ENCODE peak calls at places on chromosome 14, in five cellular contexts. N is lower lobe of right lung; V is CD8-positive, alpha-beta T cell; Y is thyroid gland; E is IMR-90. I is an unnamed sample.

GRCh38 chr14:42703501-42703900 is 1096.8 kb downstream of the LRFN5 start:
- DNase-seq in N (no peak), V (no peak), Y (no peak), E (no peak), I (no peak)

GRCh38 chr14:53432378-53432802 is 279.3 kb upstream of the DDHD1 start:
- DNase-seq in N (no peak), V (no peak), Y (peak), E (peak), I (peak)

GRCh38 chr14:81245771-81246170 is 25.0 kb upstream of the GTF2A1 start:
- DNase-seq in N (no peak), V (no peak), Y (no peak), E (no peak), I (no peak)

GRCh38 chr14:71466251-71466650 is 466.0 kb upstream of the RGS6 start:
- DNase-seq in N (no peak), V (no peak), Y (no peak), E (no peak), I (no peak)

GRCh38 chr14:77883479-77884238 is 83.8 kb downstream of the ADCK1 start:
- DNase-seq in N (no peak), V (no peak), Y (peak), E (no peak), I (no peak)

GRCh38 chr14:20714593-20715250 is 26.2 kb downstream of the ANG start:
- DNase-seq in N (peak), V (no peak), Y (peak), E (peak), I (no peak)

GRCh38 chr14:34693228-34693939 is 21.0 kb downstream of the CFL2 start:
- DNase-seq in N (peak), V (no peak), Y (peak), E (no peak), I (peak)

GRCh38 chr14:105852378-105853088 is 326.1 kb downstream of the TMEM121 start:
- DNase-seq in N (peak), V (no peak), Y (no peak), E (no peak), I (no peak)

GRCh38 chr14:22492601-22493000 is 96.4 kb downstream of the DAD1 start:
- DNase-seq in N (no peak), V (no peak), Y (no peak), E (no peak), I (no peak)

GRCh38 chr14:51444381-51445000 is 204.4 kb downstream of the TMX1 start:
- DNase-seq in N (no peak), V (no peak), Y (no peak), E (no peak), I (no peak)

GRCh38 chr14:52091913-52092312 is 23.1 kb upstream of the NID2 start:
- DNase-seq in N (no peak), V (no peak), Y (no peak), E (no peak), I (no peak)

GRCh38 chr14:23577004-23577681 is 1.4 kb downstream of the JPH4 start:
- DNase-seq in N (no peak), V (no peak), Y (peak), E (no peak), I (peak)
- H3K4me3 ChIP-seq in N (peak), V (peak), Y (no peak), E (no peak), I (peak)

DNA sequence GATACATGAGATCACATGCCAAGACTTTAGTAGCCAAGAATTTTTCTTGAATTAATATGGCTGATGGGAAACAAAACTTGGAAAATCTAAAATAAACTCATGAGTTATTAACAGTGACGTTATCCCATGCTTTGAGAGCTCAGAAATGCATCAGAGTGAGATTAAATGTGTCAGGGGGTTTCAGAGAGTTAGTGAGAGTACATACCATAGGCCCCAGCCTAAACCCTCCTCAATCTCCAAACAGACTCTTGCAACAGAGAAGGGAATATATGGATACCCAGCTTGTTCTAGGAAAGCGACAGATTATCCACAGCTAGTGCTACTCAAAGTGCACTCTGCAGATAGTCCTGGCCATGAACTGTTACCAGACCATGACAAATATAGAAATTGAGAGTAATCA is 19.3 kb downstream of the SLC35F4 start:
- DNase-seq in N (no peak), V (no peak), Y (no peak), E (no peak), I (no peak)
- H3K27ac ChIP-seq in N (no peak), V (no peak), Y (peak), E (no peak), I (no peak)

GRCh38 chr14:92651106-92651792 is 97.2 kb downstream of the LGMN start:
- DNase-seq in N (peak), V (peak), Y (no peak), E (no peak), I (no peak)

GRCh38 chr14:92653162-92653651 is 95.2 kb downstream of the LGMN start:
- DNase-seq in N (peak), V (no peak), Y (no peak), E (no peak), I (no peak)

GRCh38 chr14:92651793-92652382 is 96.5 kb downstream of the LGMN start:
- DNase-seq in N (peak), V (peak), Y (no peak), E (no peak), I (no peak)

GRCh38 chr14:92654206-92654901 is 94.1 kb downstream of the LGMN start:
- DNase-seq in N (no peak), V (no peak), Y (no peak), E (no peak), I (no peak)

DNA sequence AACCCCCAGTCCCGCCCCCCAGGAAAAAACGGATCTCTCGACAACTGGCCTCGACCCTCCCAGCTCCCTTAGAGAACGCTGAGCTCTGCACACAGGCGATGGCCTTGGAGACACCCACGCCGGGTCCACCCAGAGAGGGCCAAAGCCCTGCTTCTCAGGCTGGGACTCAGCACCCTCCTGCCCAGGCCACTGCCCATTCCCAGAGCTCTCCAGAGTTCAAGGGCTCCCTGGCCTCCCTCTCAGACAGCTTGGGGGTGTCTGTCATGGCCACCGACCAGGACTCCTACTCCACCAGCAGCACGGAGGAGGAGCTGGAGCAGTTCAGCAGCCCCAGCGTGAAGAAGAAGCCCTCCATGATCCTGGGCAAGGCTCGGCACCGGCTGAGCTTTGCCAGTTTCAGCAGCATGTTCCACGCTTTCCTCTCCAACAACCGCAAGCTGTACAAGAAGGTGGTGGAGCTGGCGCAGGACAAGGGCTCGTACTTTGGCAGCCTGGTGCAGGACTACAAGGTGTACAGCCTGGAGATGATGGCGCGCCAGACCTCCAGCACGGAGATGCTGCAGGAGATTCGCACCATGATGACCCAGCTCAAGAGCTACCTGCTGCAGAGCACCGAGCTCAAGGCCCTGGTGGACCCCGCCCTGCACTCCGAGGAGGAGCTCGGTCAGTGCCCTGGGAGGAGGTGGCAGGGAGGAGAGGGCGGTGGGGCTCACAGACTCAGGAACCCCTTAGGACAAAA is 95.8 kb downstream of the LGMN start:
- DNase-seq in N (no peak), V (no peak), Y (no peak), E (no peak), I (no peak)
- H3K4me3 ChIP-seq in N (peak), V (peak), Y (no peak), E (no peak), I (no peak)

GRCh38 chr14:67359319-67359774 is 257 bp downstream of the ATP6V1D start:
- DNase-seq in N (peak), V (no peak), Y (peak), E (peak), I (peak)

GRCh38 chr14:67359775-67360468 is at the start of the genes ATP6V1D and EIF2S1:
- DNase-seq in N (peak), V (peak), Y (peak), E (peak), I (peak)

GRCh38 chr14:67360469-67361206 is 510 bp downstream of the EIF2S1 start:
- DNase-seq in N (no peak), V (no peak), Y (no peak), E (no peak), I (no peak)

GRCh38 chr14:67357583-67358354 is 1.8 kb downstream of the ATP6V1D start:
- DNase-seq in N (no peak), V (no peak), Y (peak), E (peak), I (no peak)

DNA sequence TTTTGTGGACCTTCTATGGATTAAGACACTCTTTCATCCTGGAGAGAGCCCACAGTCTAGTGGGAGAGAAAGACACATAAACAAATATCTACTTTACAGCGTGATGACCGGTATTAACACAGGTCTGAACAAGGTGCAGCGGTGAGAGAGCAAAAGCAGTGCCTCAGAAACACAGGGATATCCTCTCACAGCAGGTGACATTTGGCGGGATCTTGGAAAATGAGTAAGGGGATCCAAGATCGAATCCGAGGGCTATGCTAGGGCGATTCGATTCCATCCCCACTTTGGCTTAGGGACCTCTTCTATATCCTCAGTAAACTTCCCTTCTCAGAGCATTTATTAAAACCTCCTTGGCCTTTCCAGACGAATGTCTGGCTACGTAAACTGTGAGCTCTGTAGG is 690 bp downstream of the ATP6V1D start:
- DNase-seq in N (no peak), V (no peak), Y (no peak), E (no peak), I (peak)
- H3K27ac ChIP-seq in N (peak), V (peak), Y (peak), E (peak), I (no peak)

DNA sequence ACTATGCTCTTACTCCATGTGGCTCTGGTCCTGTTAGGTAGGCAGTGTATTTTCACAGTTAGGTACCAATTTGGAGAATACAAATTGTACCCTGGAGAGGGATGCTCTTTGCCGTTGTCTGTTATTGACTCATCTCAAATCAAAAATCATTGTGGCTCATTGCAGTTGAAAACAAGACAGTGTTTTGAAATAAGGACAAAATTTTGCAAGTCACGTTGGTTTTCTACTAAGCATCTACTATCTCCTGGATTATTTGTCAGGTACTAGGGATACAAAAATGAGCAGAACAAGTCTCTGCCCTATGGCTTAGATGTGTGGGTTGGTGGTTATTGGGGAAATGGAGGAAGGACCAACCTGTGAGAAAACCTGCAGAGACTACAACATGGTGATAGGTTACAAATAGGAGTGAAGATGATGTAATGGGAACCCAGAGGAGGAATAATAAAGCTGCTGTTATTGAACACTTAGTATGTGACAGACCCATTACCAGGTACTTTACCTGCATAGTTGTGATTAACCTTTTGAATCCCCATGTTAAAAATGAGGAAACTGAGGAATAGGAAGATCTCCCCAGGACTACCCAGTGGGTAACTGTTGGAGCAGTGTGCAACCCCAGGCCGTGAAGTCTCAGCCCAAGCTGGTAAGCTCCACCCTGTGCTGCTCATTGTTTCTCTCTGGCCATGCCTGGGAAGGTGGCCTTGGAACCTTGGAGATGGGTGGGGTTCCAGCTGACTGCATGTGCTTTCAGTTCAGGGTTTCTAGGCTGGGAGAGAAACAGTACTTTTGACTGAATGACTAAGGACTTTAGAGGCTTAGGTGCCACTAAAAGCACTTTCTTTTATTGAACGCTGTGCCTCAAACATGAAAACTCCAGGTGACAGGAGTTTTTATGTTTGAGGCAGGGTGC is 72.9 kb upstream of the SRSF5 start:
- DNase-seq in N (no peak), V (no peak), Y (peak), E (no peak), I (no peak)
- H3K4me3 ChIP-seq in N (no peak), V (no peak), Y (no peak), E (no peak), I (no peak)

GRCh38 chr14:73719791-73720190 is 5.6 kb upstream of the PNMA1 start:
- DNase-seq in N (no peak), V (no peak), Y (no peak), E (peak), I (no peak)
- H3K27ac ChIP-seq in N (no peak), V (no peak), Y (no peak), E (no peak), I (no peak)

GRCh38 chr14:82642425-82642824 is 1108.8 kb upstream of the SEL1L start:
- DNase-seq in N (no peak), V (no peak), Y (peak), E (no peak), I (peak)
- H3K4me3 ChIP-seq in N (no peak), V (no peak), Y (no peak), E (no peak), I (peak)